ENCODE peak calls at places on chromosomes 2 and 18, in nine cellular contexts. A is Right ventricle myocardium inferior; K is cerebellar nuclear complex; D is NCI-H1092 treated with DMSO at 0.1 percent for 48 hours; G is lower lobe of right lung; L is Peyer's patch; M is fibroblast of lung; Z is mesendoderm; C is CD4-positive, alpha-beta T cell. B is an unnamed sample.

GRCh38 chr2:188523901-188524300 is 232.2 kb downstream of the GULP1 start:
- DNase-seq in A (no peak), K (no peak), D (no peak), G (no peak), L (no peak), M (no peak), Z (no peak), C (no peak), B (no peak)

GRCh38 chr2:43010428-43011141 is 215.8 kb downstream of the ZFP36L2 start:
- DNase-seq in A (no peak), K (no peak), D (no peak), G (no peak), L (no peak), M (peak; percentile 35), Z (no peak), C (no peak), B (no peak)

GRCh38 chr2:8609357-8609804 is 72.5 kb upstream of the ID2 start:
- DNase-seq in A (no peak), K (no peak), D (no peak), G (peak; percentile 18), L (no peak), M (peak; percentile 44), Z (peak; percentile 97), C (no peak), B (no peak)

GRCh38 chr18:58893388-58894099 is 28.9 kb downstream of the ZNF532 start:
- DNase-seq in A (no peak), K (no peak), D (no peak), G (no peak), L (no peak), M (no peak), Z (no peak), C (no peak), B (no peak)

GRCh38 chr2:172609488-172609887 is 53.6 kb downstream of the PDK1 start:
- DNase-seq in A (no peak), K (no peak), D (no peak), G (no peak), L (no peak), M (no peak), Z (no peak), C (no peak), B (no peak)

GRCh38 chr18:41144444-41144843 is 810.6 kb upstream of the PIK3C3 start:
- DNase-seq in A (no peak), K (no peak), D (no peak), G (no peak), L (no peak), M (peak; percentile 62), Z (no peak), C (no peak), B (no peak)

GRCh38 chr2:69790601-69790959 is 38.9 kb upstream of the GMCL1 start:
- DNase-seq in A (no peak), K (no peak), D (no peak), G (no peak), L (no peak), M (no peak), Z (no peak), C (no peak), B (no peak)

GRCh38 chr2:126889501-126890135 is 9.1 kb upstream of the TEX51 start:
- DNase-seq in A (no peak), K (peak; percentile 62), D (no peak), G (no peak), L (peak; percentile 33), M (no peak), Z (no peak), C (no peak), B (no peak)

GRCh38 chr2:234111523-234111922 is 61.0 kb downstream of the SPP2 start:
- DNase-seq in A (no peak), K (no peak), D (no peak), G (no peak), L (no peak), M (peak; percentile 63), Z (no peak), C (no peak), B (no peak)

GRCh38 chr18:75198046-75198445 is 10.9 kb downstream of the PTGR3 start:
- DNase-seq in A (no peak), K (no peak), D (no peak), G (no peak), L (no peak), M (peak; percentile 56), Z (no peak), C (no peak), B (no peak)

B was measured in NCI-H2029 treated with DMSO at 0.1 percent for 48 hours.